ENCODE peak calls at places on chromosome 2, in nine cellular contexts. J is breast epithelium, K is K562, Q is neural progenitor cell, L is upper lobe of right lung, A is AG04450, T is H9, V is heart right ventricle, I is A549. Z is an unnamed sample.

GRCh38 chr2:215920244-215921100 is 92.9 kb downstream of the MREG start:
- DNase-seq in J (no peak), K (peak), Q (peak), L (peak), A (peak), T (peak), V (peak), I (peak), Z (no peak)

GRCh38 chr2:69957970-69958369 is 3.5 kb downstream of the ASPRV1 start:
- DNase-seq in J (no peak), K (no peak), Q (no peak), L (no peak), A (no peak), T (peak), V (no peak), I (no peak), Z (no peak)

GRCh38 chr2:86308356-86308755 is 29.1 kb downstream of the REEP1 start:
- DNase-seq in J (no peak), K (no peak), Q (no peak), L (peak), A (no peak), T (no peak), V (no peak), I (no peak), Z (no peak)

GRCh38 chr2:219071189-219071816 is 10.6 kb upstream of the IHH start:
- DNase-seq in J (no peak), K (no peak), Q (no peak), L (no peak), A (no peak), T (no peak), V (no peak), I (no peak), Z (peak)

GRCh38 chr2:212863185-212863588 is 288.2 kb downstream of the IKZF2 start:
- DNase-seq in J (no peak), K (peak), Q (peak), L (peak), A (no peak), T (peak), V (no peak), I (no peak), Z (no peak)

GRCh38 chr2:19348692-19349091 is 9.7 kb downstream of the OSR1 start:
- DNase-seq in J (no peak), K (no peak), Q (no peak), L (no peak), A (no peak), T (no peak), V (no peak), I (no peak), Z (no peak)

GRCh38 chr2:121155502-121156056 is 129.4 kb downstream of the TFCP2L1 start:
- DNase-seq in J (peak), K (no peak), Q (no peak), L (peak), A (no peak), T (no peak), V (no peak), I (no peak), Z (no peak)

GRCh38 chr2:43224131-43224570 is 2.3 kb downstream of the ZFP36L2 start:
- DNase-seq in J (peak), K (no peak), Q (peak), L (peak), A (no peak), T (peak), V (peak), I (no peak), Z (no peak)

GRCh38 chr2:28663359-28663758 is 88.3 kb upstream of the PPP1CB start:
- DNase-seq in J (no peak), K (no peak), Q (no peak), L (no peak), A (no peak), T (no peak), V (no peak), I (no peak), Z (no peak)

GRCh38 chr2:74578476-74578875 is 24.0 kb downstream of the DOK1 start:
- DNase-seq in J (no peak), K (no peak), Q (no peak), L (no peak), A (no peak), T (no peak), V (no peak), I (no peak), Z (no peak)

GRCh38 chr2:74575320-74575719 is 20.8 kb downstream of the DOK1 start:
- DNase-seq in J (no peak), K (no peak), Q (no peak), L (no peak), A (no peak), T (no peak), V (no peak), I (no peak), Z (no peak)

GRCh38 chr2:74576830-74577229 is 22.3 kb downstream of the DOK1 start:
- DNase-seq in J (no peak), K (no peak), Q (no peak), L (no peak), A (peak), T (no peak), V (no peak), I (no peak), Z (no peak)

GRCh38 chr2:74576151-74576755 is 21.7 kb downstream of the DOK1 start:
- DNase-seq in J (no peak), K (no peak), Q (no peak), L (no peak), A (peak), T (no peak), V (no peak), I (no peak), Z (no peak)

DNA sequence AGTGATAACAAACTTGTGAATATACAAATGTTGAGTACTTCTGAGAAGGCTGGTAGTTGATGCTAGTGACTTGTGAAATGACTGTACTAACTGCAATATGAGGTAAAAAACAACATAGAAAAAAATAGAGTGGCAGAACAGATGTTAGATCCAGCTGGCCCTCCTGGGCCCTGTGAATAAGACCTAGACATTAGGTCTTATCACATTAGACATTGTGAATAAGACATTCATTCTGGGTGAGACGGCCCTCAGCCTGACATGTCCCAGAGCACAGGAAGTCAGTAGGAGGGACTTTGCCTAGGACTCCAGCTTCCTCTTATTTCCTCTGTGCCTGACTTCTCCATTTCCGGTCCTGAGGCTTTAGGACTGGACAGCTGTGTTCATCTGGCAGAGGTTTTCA is 22.9 kb downstream of the DOK1 start:
- DNase-seq in J (no peak), K (no peak), Q (no peak), L (no peak), A (no peak), T (no peak), V (no peak), I (no peak), Z (no peak)
- H3K27ac ChIP-seq in J (peak), K (no peak), Q (no peak), L (peak), A (no peak), T (no peak), V (peak), I (no peak), Z (peak)

GRCh38 chr2:11280713-11281112 is 63.7 kb downstream of the ROCK2 start:
- DNase-seq in J (no peak), K (no peak), Q (no peak), L (no peak), A (no peak), T (no peak), V (no peak), I (no peak), Z (no peak)

GRCh38 chr2:11279398-11279797 is 65.0 kb downstream of the ROCK2 start:
- DNase-seq in J (no peak), K (peak), Q (no peak), L (no peak), A (no peak), T (no peak), V (no peak), I (no peak), Z (no peak)

GRCh38 chr2:11270891-11271290 is 73.5 kb downstream of the ROCK2 start:
- DNase-seq in J (no peak), K (no peak), Q (no peak), L (no peak), A (peak), T (no peak), V (no peak), I (no peak), Z (no peak)

GRCh38 chr2:11278219-11278618 is 66.2 kb downstream of the ROCK2 start:
- DNase-seq in J (no peak), K (no peak), Q (no peak), L (no peak), A (no peak), T (no peak), V (no peak), I (no peak), Z (no peak)

GRCh38 chr2:11275910-11276309 is 68.5 kb downstream of the ROCK2 start:
- DNase-seq in J (no peak), K (no peak), Q (no peak), L (no peak), A (no peak), T (no peak), V (no peak), I (no peak), Z (no peak)
- H3K27ac ChIP-seq in J (no peak), K (no peak), Q (no peak), L (no peak), A (no peak), T (no peak), V (no peak), I (no peak), Z (no peak)

DNA sequence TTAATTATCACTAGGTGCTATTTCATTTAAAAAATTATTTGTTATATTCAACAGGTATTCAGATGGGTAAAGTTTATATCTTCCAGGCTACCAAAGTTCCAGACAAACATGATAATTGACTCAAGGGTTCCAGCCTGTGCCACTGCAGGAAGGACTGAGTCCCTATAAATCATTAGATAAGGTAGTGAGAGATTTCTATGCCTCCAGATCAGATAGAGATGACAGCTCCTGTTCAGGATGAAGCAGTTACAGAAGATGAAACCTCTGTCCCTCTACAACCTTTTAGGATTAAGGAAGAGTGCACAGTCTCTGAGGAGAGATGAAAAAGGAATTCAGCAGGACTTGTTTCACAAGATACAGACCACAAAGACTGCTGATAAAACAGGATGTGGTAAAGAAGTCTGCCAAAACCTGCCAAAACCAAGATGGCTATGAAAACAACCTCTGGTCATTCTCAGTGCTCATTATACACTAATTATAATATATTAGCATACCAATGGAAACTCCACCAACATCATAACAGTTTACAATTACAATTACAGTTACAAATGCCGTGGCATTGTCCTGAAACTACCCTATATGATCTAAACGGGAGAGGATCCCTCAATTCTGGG is 288.6 kb downstream of the PDE11A start:
- DNase-seq in J (no peak), K (no peak), Q (no peak), L (no peak), A (no peak), T (no peak), V (no peak), I (no peak), Z (peak)
- H3K27ac ChIP-seq in J (peak), K (no peak), Q (no peak), L (peak), A (no peak), T (no peak), V (peak), I (no peak), Z (peak)

GRCh38 chr2:6203297-6203959 is 511.2 kb downstream of the SOX11 start:
- DNase-seq in J (no peak), K (no peak), Q (no peak), L (no peak), A (no peak), T (no peak), V (no peak), I (no peak), Z (no peak)
- H3K27ac ChIP-seq in J (peak), K (no peak), Q (no peak), L (no peak), A (no peak), T (no peak), V (no peak), I (no peak), Z (no peak)

GRCh38 chr2:217103752-217104540 is 244.1 kb upstream of the TNP1 start:
- DNase-seq in J (no peak), K (no peak), Q (no peak), L (no peak), A (peak), T (no peak), V (no peak), I (no peak), Z (no peak)
- H3K27ac ChIP-seq in J (no peak), K (no peak), Q (no peak), L (no peak), A (no peak), T (no peak), V (no peak), I (peak), Z (peak)

GRCh38 chr2:238289574-238289973 is 1.2 kb upstream of the PER2 start:
- DNase-seq in J (no peak), K (no peak), Q (peak), L (no peak), A (no peak), T (no peak), V (no peak), I (no peak), Z (no peak)
- H3K27ac ChIP-seq in J (peak), K (peak), Q (no peak), L (peak), A (no peak), T (no peak), V (peak), I (peak), Z (peak)

GRCh38 chr2:197211881-197212342 is 98.7 kb downstream of the ANKRD44 start:
- DNase-seq in J (no peak), K (no peak), Q (no peak), L (no peak), A (no peak), T (no peak), V (no peak), I (no peak), Z (no peak)
- H3K27ac ChIP-seq in J (no peak), K (no peak), Q (no peak), L (peak), A (no peak), T (no peak), V (peak), I (no peak), Z (no peak)

DNA sequence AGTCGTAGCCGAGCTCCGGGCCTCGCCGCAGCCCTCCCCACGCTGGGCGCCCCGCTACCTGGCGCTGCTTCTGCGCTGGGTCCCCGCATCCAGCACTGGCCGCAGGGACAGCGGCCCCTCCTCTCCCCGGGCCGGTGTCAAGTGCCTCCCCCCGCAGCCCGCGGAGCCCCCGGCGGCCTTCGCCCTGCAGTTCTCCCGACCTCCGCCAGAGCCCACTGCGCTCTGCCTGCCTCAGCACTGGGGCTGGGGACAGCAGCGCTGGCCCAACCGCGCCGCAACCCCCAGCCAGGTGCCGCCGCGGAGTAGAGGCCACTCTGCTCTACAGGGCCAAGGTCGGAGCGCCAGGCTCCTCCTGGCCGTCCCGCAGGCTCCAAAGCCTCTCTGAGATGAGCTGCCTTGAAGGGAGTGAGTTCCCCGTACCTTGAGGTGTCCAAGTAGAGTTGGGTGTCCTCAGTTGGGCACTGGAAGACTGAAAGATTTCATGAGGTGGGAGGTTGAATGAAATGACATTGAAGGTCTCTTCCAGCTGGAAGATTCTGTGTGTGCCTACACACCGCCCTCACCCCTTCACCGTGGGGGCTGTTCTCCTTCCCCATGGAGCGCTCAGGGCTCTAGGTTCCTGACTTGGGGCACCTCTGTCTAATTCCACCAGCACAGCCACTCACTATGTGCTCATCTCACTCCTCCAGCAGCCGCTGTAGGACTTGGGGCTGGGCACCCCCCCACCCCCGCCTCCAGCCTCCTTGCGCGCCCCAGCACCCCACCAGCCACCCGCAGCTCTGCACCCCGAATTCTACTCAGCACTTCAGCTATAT is 854 bp upstream of the DNMT3A start:
- DNase-seq in J (peak), K (peak), Q (peak), L (peak), A (peak), T (peak), V (peak), I (peak), Z (no peak)
- H3K27ac ChIP-seq in J (peak), K (no peak), Q (no peak), L (peak), A (no peak), T (no peak), V (peak), I (peak), Z (peak)

GRCh38 chr2:177257471-177257870 is 7.1 kb downstream of the NFE2L2 start:
- DNase-seq in J (no peak), K (no peak), Q (no peak), L (no peak), A (no peak), T (no peak), V (no peak), I (no peak), Z (no peak)
- H3K27ac ChIP-seq in J (peak), K (peak), Q (no peak), L (peak), A (no peak), T (no peak), V (peak), I (no peak), Z (peak)

DNA sequence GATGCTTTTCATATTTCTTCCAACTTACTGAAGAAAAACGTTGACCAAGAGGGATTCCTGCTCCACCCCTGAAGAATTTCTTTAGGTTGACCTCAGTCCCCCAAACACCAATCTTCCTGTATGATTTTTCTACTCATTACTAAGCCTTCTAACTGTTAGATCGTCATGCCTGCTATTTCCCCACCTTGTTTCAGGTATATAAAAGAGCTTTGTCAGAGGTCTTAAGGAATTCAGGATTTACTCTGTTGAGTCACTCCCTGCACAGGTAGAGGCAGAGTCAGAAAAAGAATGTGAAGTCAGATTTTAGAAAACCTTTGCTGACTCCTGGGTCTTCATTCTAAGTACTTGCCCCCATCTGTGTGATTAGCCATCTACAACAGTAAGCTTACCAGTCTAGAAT is 83.8 kb upstream of the NOSTRIN start:
- DNase-seq in J (no peak), K (no peak), Q (no peak), L (no peak), A (no peak), T (no peak), V (no peak), I (no peak), Z (peak)
- H3K27ac ChIP-seq in J (no peak), K (no peak), Q (no peak), L (no peak), A (no peak), T (no peak), V (no peak), I (no peak), Z (peak)